ENCODE peak calls at places on chromosomes 3 and 15, in nine cellular contexts. N is heart right ventricle, Z is cardiac muscle cell, F is A549, O is psoas muscle, L is mammary epithelial cell, D is body of pancreas, C is left lung, E is transverse colon. V is an unnamed sample.

GRCh38 chr3:180467177-180467576 is 134.8 kb upstream of the TTC14 start:
- DNase-seq in O (no peak), Z (no peak), N (no peak), D (no peak), C (no peak), F (no peak), E (no peak), L (peak), V (no peak)

GRCh38 chr3:707041-707440 is 385.8 kb upstream of the CNTN6 start:
- DNase-seq in D (no peak), C (no peak), F (no peak), L (no peak), Z (no peak), E (no peak), N (no peak), O (no peak), V (no peak)

GRCh38 chr3:18389108-18389733 is 35.9 kb downstream of the SATB1 start:
- DNase-seq in D (peak), O (no peak), C (no peak), E (no peak), L (peak), N (no peak), Z (peak), F (no peak), V (no peak)

GRCh38 chr3:40088527-40089170 is 220.9 kb upstream of the EIF1B start:
- DNase-seq in Z (no peak), O (no peak), D (no peak), E (no peak), L (no peak), F (no peak), C (no peak), N (no peak), V (no peak)

GRCh38 chr3:2172561-2173171 is 74.0 kb downstream of the CNTN4 start:
- DNase-seq in Z (no peak), D (no peak), N (no peak), C (no peak), O (no peak), E (no peak), L (no peak), F (no peak), V (no peak)

GRCh38 chr3:47276558-47276957 is 6.0 kb downstream of the KIF9 start:
- DNase-seq in E (no peak), D (no peak), C (no peak), F (no peak), O (no peak), N (no peak), L (no peak), Z (no peak), V (no peak)

GRCh38 chr15:48723964-48724363 is 78.5 kb upstream of the FBN1 start:
- DNase-seq in D (no peak), E (no peak), C (no peak), F (no peak), O (no peak), L (no peak), N (no peak), Z (no peak), V (no peak)

GRCh38 chr3:42661593-42662022 is 8.1 kb downstream of the ZBTB47 start:
- DNase-seq in F (no peak), E (no peak), D (no peak), L (no peak), O (peak), C (peak), N (no peak), Z (no peak), V (no peak)

GRCh38 chr3:32157600-32158264 is 51.3 kb downstream of the GPD1L start:
- DNase-seq in D (no peak), O (no peak), Z (no peak), N (no peak), F (no peak), C (no peak), L (no peak), E (no peak), V (no peak)

GRCh38 chr3:124775776-124776336 is 45.6 kb downstream of the UMPS start:
- DNase-seq in N (no peak), C (no peak), Z (no peak), L (no peak), O (no peak), F (no peak), E (no peak), D (no peak), V (no peak)
- H3K27ac ChIP-seq in N (peak), C (no peak), Z (no peak), L (no peak), O (no peak), F (no peak), E (no peak), D (no peak), V (peak)

DNA sequence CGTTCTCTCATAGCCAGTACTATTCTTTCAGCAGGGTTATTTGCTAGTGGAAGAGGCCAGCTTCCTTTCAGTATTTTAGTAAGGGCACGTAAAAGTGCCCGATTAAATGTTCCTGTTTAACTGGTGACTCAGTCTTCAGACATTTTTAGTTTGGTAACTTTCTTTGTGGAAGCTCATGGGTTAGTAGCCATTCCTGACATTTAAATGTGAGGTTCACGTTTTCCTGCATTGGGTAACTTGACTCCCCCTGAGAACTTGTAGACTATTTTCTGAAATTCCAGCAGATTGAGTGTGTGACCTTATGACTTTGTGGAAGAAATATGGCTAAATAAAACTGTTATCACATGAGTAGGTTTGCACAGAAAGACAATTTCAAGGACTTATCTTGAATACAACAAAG is 16.9 kb downstream of the ABHD2 start:
- DNase-seq in N (no peak), O (no peak), L (peak), Z (no peak), D (no peak), F (no peak), E (no peak), C (no peak), V (no peak)
- H3K4me3 ChIP-seq in N (no peak), O (no peak), L (no peak), Z (no peak), D (no peak), F (no peak), E (no peak), C (no peak), V (no peak)

DNA sequence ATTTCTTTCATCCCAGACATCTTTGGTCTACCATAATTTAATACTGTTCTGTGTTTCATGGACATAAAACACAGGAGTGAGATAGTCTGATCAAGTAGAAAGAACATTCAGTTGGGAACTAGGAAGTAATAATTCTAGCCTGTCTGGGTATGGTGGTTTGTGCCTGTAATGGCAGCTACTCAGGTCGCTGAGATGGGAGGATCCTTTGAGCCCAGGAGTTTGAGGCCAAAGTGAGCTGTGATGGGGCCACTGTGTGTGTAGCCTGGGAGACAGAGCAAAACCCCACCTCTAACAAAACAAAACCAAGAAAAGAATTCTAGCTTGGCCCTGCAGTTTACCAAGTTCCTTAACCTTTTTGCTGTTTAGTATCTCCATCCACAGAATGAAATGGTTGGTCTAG is 36.8 kb downstream of the KAT2B start:
- DNase-seq in E (no peak), O (no peak), C (no peak), Z (no peak), N (no peak), F (no peak), D (no peak), L (no peak), V (no peak)
- H3K27ac ChIP-seq in E (no peak), O (no peak), C (no peak), Z (no peak), N (no peak), F (no peak), D (no peak), L (no peak), V (no peak)

GRCh38 chr15:40807888-40808194 is 568 bp upstream of the DNAJC17 start:
- DNase-seq in Z (no peak), D (no peak), L (no peak), O (no peak), N (no peak), F (no peak), C (no peak), E (no peak), V (no peak)
- H3K4me3 ChIP-seq in Z (peak), D (peak), L (peak), O (peak), N (peak), F (peak), C (peak), E (peak), V (peak)

DNA sequence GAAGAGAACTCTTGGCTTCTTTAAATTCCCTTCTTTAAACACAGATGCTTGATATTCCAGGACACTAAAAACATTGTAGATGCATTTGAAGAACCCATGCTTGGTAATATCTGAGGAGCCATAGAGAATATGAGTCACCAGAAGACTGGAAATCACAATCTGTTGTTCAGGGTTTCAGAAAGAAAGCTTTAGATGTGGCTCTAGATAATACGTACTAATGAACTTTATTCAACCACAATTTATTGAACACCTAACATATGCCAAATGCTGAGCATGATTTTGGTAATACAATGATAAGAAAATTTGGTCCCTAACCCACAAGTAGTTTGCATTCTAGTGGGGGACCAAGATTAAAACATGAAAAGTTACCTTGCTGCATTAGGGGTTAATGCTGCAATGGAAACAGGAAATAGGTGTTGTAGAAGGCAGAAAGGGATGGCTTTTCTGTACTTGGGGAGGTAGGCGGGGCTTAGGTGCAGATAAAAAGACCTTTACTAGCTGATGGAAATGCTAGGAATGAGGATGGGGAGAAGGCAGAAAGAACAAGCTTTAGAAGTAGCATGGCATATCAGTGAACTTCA is 11.6 kb upstream of the PLD1 start:
- DNase-seq in N (no peak), L (no peak), O (no peak), D (no peak), Z (no peak), F (no peak), E (no peak), C (no peak), V (no peak)
- H3K27ac ChIP-seq in N (no peak), L (no peak), O (no peak), D (no peak), Z (no peak), F (peak), E (no peak), C (no peak), V (no peak)

GRCh38 chr3:73520931-73521461 is 103.7 kb downstream of the PDZRN3 start:
- DNase-seq in N (peak), F (no peak), L (no peak), E (peak), C (no peak), Z (no peak), O (peak), D (no peak), V (no peak)
- H3K4me3 ChIP-seq in N (no peak), F (no peak), L (no peak), E (peak), C (no peak), Z (no peak), O (peak), D (no peak), V (peak)